ENCODE peak calls at places on chromosomes 13 and 19, in four cellular contexts. S is H1, O is HepG2, P is GM12878. Y is an unnamed sample.

GRCh38 chr13:112814905-112815585 is 125.2 kb downstream of the ATP11A start:
- DNase-seq in S (no peak), O (no peak), P (no peak), Y (no peak)

GRCh38 chr19:13872695-13873389 is 4.1 kb upstream of the NANOS3 start:
- DNase-seq in S (peak; percentile 86), O (no peak), P (no peak), Y (peak; percentile 43)

GRCh38 chr13:35092751-35093150 is 150.7 kb downstream of the NBEA start:
- DNase-seq in S (no peak), O (no peak), P (no peak), Y (no peak)

GRCh38 chr13:113182046-113182445 is 23.6 kb downstream of the PROZ start:
- DNase-seq in S (no peak), O (no peak), P (no peak), Y (no peak)

GRCh38 chr19:35143818-35144217 is 763 bp downstream of the FXYD7 start:
- DNase-seq in S (no peak), O (no peak), P (no peak), Y (no peak)

GRCh38 chr19:44072543-44073401 is 813 bp downstream of the ZNF284 start:
- DNase-seq in S (no peak), O (no peak), P (no peak), Y (peak; percentile 49)

GRCh38 chr19:41089955-41090354 is 1.7 kb downstream of the CYP2A13 start:
- DNase-seq in S (peak; percentile 75), O (no peak), P (no peak), Y (no peak)

GRCh38 chr13:73056054-73056962 is 2.5 kb upstream of the KLF5 start:
- DNase-seq in S (no peak), O (peak; percentile 70), P (no peak), Y (no peak)

GRCh38 chr13:81929988-81930387 is 1589.1 kb upstream of the SPRY2 start:
- DNase-seq in S (no peak), O (peak; percentile 14), P (no peak), Y (peak; percentile 3)

GRCh38 chr19:46881092-46881491 is 20.3 kb downstream of the ARHGAP35 start:
- DNase-seq in S (no peak), O (peak; percentile 35), P (no peak), Y (no peak)

GRCh38 chr13:21106089-21106488 is 44.7 kb upstream of the LATS2 start:
- DNase-seq in S (no peak), O (no peak), P (no peak), Y (no peak)

GRCh38 chr13:48161530-48162179 is 66.8 kb upstream of the MED4 start:
- DNase-seq in S (no peak), O (no peak), P (no peak), Y (no peak)

DNA sequence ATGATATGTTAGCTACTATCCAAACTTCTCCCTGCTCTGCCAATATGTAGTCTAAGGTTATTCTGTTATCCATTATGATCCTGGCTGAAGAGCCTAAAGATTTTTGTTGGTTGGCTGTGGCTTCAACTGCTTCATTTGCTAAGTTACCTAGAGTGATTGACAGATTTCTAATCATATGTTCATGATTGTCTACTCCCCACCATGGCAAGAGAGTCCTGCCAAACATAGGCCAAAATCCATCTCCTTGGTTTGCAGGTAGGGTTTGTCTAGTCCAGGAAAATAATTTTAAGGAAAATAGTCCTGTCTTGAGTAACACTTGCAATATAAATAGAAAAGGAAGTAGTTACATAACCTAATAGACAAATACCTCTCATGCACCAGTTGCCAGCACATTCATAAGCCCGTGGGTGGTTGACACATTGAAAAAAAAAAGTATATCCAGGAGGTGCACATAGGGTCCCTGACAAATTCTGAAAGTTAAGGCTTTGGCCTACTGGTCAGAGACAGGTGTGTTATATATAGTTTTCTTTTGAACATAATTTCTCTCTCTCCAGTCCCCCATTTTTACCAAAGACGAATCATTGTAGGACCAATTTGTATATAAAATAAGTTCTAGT is 5.4 kb upstream of the CBY2 start:
- DNase-seq in S (no peak), O (no peak), P (peak; percentile 64), Y (no peak)
- TF ChIP-seq TCF12 in S (no peak), O (no peak), P (no peak), Y (no peak)

GRCh38 chr19:9913237-9914000 is 22.9 kb downstream of the OLFM2 start:
- DNase-seq in S (peak; percentile 66), O (no peak), P (no peak), Y (peak; percentile 90)
- TF ChIP-seq TCF12 in S (no peak), O (no peak), P (no peak), Y (no peak)

GRCh38 chr19:39413269-39413902 is 917 bp downstream of the PLEKHG2 start:
- DNase-seq in S (peak; percentile 72), O (no peak), P (no peak), Y (peak; percentile 88)
- TF ChIP-seq TCF12 in S (no peak), O (no peak), P (peak; percentile 60), Y (no peak)

DNA sequence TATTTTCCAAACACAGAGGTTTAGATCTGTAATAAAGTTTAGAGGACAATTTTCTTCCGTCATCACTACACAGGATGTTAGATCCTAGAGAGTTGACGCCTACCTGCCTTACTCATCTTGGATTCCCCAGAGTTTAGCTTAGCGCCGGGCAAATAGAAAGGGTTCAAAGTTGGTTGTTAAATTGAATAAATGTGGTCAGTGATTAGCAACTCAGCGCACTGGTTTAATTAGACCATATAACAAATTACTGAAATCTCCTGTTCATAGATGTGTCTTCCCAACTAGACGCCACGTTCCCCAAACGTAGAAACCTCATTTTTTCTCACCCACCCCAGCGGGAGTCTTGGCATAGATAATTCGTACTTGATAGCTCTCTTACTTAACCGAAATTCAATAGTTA is 761 bp upstream of the UFM1 start:
- DNase-seq in S (no peak), O (no peak), P (no peak), Y (no peak)
- TF ChIP-seq TCF12 in S (no peak), O (no peak), P (no peak), Y (no peak)

DNA sequence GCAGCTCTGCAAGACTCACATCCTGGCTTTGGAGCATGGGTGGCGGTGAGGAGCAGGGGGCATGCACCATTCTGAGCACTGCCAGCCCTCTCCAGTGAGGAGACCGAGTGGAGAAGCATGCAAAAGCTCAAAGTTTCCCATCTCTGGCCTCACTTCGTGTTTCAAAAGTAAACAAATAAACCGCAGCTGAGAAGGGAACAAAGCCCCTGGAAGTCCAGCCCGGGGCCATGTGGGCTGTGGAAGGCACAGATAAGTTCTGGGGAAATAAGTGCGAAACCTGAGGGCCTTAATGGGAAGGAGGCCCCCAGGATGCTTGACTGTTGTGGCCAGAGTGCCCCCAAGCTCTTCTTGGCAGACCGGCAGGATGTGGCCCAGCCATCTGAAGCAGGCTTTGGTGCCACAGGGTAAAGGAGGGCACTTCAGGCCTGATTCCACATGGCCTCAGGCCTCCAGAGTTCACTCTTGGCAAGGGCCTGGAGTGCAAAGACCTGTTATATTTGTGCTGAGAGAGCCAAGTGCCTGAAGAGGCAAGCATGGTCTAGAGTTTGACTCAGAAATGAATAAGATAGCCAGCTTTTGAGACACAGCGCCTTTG is 1.2 kb downstream of the MEDAG start:
- DNase-seq in S (no peak), O (peak; percentile 6), P (no peak), Y (peak; percentile 52)
- TF ChIP-seq TCF12 in S (no peak), O (no peak), P (no peak), Y (no peak)

DNA sequence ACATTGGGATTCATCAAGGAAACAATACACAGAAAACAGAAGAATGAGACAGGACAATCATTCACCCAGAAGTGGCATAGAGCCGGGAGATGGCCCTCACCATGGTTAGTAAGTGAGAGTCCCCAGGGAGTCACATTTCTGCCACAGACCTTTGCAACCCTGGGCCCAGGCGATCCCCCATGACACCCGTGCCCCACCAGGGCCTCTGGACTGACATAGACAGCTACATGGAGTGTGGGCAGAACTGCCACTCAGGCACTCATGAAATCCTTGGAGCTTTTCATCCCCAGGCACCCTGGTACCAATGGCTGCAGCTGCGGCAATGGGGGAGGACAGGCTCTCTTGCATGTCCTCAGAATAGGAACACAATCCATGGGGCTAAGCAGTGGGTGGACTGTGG is 174.5 kb upstream of the TRPC4 start:
- DNase-seq in S (no peak), O (no peak), P (no peak), Y (no peak)
- TF ChIP-seq TCF12 in S (no peak), O (no peak), P (no peak), Y (no peak)

GRCh38 chr13:77891486-77891885 is 27.1 kb downstream of the EDNRB start:
- DNase-seq in S (no peak), O (no peak), P (no peak), Y (no peak)
- TF ChIP-seq TCF12 in S (no peak), O (no peak), P (no peak), Y (no peak)

Y was measured in SK-N-SH.